ENCODE peak calls at places on chromosomes 1 and 21, in five cellular contexts. E is NT2/D1, B is thyroid gland, D is right lobe of liver, L is endothelial cell of umbilical vein. T is an unnamed sample.

GRCh38 chr1:114428083-114428754 is 82.8 kb downstream of the TRIM33 start:
- DNase-seq in E (no peak), D (no peak), B (no peak), L (peak; percentile 43), T (no peak)

GRCh38 chr1:203572134-203572625 is 54.5 kb upstream of the ATP2B4 start:
- DNase-seq in L (no peak), E (peak; percentile 87), B (no peak), D (no peak), T (no peak)

GRCh38 chr1:3372317-3372716 is 82.1 kb upstream of the ARHGEF16 start:
- DNase-seq in L (no peak), B (no peak), E (no peak), D (no peak), T (no peak)

GRCh38 chr1:180155202-180155682 is 573 bp downstream of the QSOX1 start:
- DNase-seq in D (no peak), E (no peak), L (peak; percentile 24), B (peak; percentile 11), T (peak; percentile 54)

GRCh38 chr1:64515427-64515826 is 45.5 kb downstream of the CACHD1 start:
- DNase-seq in D (no peak), L (no peak), B (peak; percentile 74), E (no peak), T (no peak)

GRCh38 chr1:65264197-65264929 is 45.0 kb upstream of the DNAJC6 start:
- DNase-seq in B (peak; percentile 15), E (no peak), D (no peak), L (peak; percentile 13), T (no peak)

GRCh38 chr1:70762386-70762785 is 285.2 kb downstream of the PTGER3 start:
- DNase-seq in L (no peak), D (no peak), E (no peak), B (no peak), T (no peak)

GRCh38 chr21:36749935-36750578 is 51.1 kb downstream of the SIM2 start:
- DNase-seq in B (no peak), L (no peak), E (peak; percentile 93), D (no peak), T (no peak)

GRCh38 chr21:14569868-14570267 is 23.8 kb upstream of the SAMSN1 start:
- DNase-seq in E (no peak), L (no peak), B (no peak), D (no peak), T (no peak)

GRCh38 chr1:150066838-150067183 is 765 bp upstream of the VPS45 start:
- DNase-seq in D (peak; percentile 69), L (no peak), B (peak; percentile 33), E (peak; percentile 50), T (peak; percentile 84)

GRCh38 chr1:25073640-25074270 is 143.7 kb upstream of the RUNX3 start:
- DNase-seq in E (no peak), D (peak; percentile 3), B (no peak), L (no peak), T (no peak)

GRCh38 chr1:101308001-101308659 is 71.3 kb downstream of the S1PR1 start:
- DNase-seq in L (no peak), B (no peak), D (no peak), E (no peak), T (no peak)

GRCh38 chr21:15410853-15411252 is 318.9 kb upstream of the USP25 start:
- DNase-seq in B (no peak), E (no peak), L (no peak), D (no peak), T (no peak)

GRCh38 chr1:158078569-158079080 is 85.2 kb downstream of the KIRREL1 start:
- DNase-seq in E (no peak), B (no peak), D (no peak), L (no peak), T (no peak)

GRCh38 chr1:47623174-47623940 is 185.5 kb downstream of the FOXD2 start:
- DNase-seq in D (no peak), E (no peak), L (no peak), B (no peak), T (peak; percentile 21)

GRCh38 chr1:11535316-11535715 is 56.4 kb downstream of the DISP3 start:
- DNase-seq in E (no peak), D (peak; percentile 27), L (no peak), B (no peak), T (no peak)

DNA sequence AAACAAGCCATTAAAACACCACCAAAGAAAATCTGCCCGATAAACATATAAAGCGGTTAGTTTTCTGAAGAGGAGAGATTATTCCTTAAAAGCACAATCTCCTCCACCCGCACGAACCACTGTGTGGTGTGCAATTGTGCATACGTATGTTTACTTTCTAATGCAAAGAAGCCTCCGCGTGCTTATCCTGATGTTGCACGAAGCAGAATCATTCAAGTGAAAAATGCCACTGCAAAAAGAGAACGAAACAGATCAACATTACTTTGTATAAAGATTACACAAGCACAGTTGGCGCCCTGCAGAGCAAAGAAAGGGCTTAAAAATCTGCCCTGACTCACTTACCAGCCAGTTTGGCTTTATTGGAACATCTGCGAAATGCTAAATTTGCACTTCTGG is 166.8 kb downstream of the ZNF281 start:
- DNase-seq in D (no peak), B (no peak), E (no peak), L (no peak), T (no peak)
- H3K4me3 ChIP-seq in D (no peak overlapping the region), B (no peak overlapping the region), E (no peak overlapping the region), L (no peak overlapping the region), T (no peak overlapping the region)

GRCh38 chr1:23979387-23980005 is 631 bp downstream of the SRSF10 start:
- DNase-seq in E (no peak), L (peak; percentile 40), B (no peak), D (no peak), T (no peak)
- H3K4me1 ChIP-seq in E (no peaks in the 10 kb centered on the region), L (peaks cover 40% of the 10 kb centered on the region), B (peaks cover 38% of the 10 kb centered on the region), D (no peaks in the 10 kb centered on the region), T (peaks cover 5% of the 10 kb centered on the region)

GRCh38 chr1:109989656-109990653 is 5.4 kb downstream of the AHCYL1 start:
- DNase-seq in E (no peak), D (no peak), B (no peak), L (no peak), T (no peak)

GRCh38 chr1:109993885-109994284 is 9.3 kb downstream of the AHCYL1 start:
- DNase-seq in L (no peak), D (no peak), E (no peak), B (peak; percentile 53), T (no peak)

GRCh38 chr1:109988349-109988914 is 3.9 kb downstream of the AHCYL1 start:
- DNase-seq in D (no peak), B (no peak), E (no peak), L (no peak), T (no peak)

GRCh38 chr1:109994654-109995053 is 10.1 kb downstream of the AHCYL1 start:
- DNase-seq in E (no peak), B (no peak), L (no peak), D (no peak), T (no peak)

DNA sequence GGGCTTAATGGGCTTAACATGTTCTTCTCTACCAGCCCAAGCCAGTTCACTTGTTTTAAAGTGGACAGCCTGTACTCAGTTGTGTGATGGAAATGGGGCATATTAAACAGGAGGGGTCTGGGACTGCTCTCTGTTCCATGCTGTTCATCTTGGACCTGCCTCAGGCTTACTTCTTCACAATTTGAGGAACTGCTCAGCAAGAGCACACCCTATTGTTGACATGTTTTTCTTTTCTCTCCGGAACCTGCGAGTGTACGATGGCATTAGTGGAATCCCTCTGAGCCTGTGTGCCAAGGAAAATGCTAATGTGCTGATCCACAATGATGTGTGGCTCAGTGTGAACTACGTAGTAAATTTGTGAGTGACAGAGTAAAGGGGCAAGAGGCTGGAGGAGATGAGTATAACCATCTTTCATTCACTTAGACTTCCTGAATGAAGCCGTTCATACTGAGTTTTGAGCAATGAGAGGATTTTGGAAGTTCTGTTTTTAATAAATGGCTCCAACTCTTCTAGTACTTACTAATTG is 6.9 kb downstream of the AHCYL1 start:
- DNase-seq in E (no peak), B (no peak), D (no peak), L (no peak), T (no peak)
- H3K4me3 ChIP-seq in E (no peak overlapping the region), B (no peak overlapping the region), D (no peak overlapping the region), L (no peak overlapping the region), T (no peak overlapping the region)

DNA sequence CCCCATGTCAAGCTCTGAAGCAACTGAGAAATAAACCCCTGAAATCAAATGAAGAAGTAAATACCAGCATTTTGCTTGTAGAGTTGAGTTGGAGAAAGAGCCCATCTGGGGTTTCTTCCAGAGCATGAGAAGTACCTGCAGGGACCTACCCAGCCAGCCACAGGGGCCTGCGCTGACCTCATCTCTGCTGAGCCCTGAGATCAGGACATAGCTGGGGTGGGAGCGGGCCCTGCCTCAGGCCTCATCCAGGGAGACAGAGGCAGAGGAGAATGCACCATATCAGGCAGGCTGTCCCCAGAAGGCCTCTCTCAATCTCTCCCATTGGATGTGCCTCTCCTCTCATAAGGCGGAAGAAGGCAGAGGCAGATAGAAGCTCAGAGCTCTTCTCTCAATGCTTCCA is 27.6 kb downstream of the RUNX1 start:
- DNase-seq in D (no peak), B (no peak), L (no peak), E (no peak), T (no peak)
- H3K4me1 ChIP-seq in D (no peaks in the 10 kb centered on the region), B (no peaks in the 10 kb centered on the region), L (peaks cover 2% of the 10 kb centered on the region), E (no peaks in the 10 kb centered on the region), T (no peaks in the 10 kb centered on the region)

GRCh38 chr1:152515454-152515823 is 1.2 kb downstream of the CRCT1 start:
- DNase-seq in D (no peak), L (no peak), B (no peak), E (peak; percentile 27), T (no peak)
- H3K4me3 ChIP-seq in D (no peak overlapping the region), L (no peak overlapping the region), B (no peak overlapping the region), E (peak overlapping the region; percentile 29), T (no peak overlapping the region)

DNA sequence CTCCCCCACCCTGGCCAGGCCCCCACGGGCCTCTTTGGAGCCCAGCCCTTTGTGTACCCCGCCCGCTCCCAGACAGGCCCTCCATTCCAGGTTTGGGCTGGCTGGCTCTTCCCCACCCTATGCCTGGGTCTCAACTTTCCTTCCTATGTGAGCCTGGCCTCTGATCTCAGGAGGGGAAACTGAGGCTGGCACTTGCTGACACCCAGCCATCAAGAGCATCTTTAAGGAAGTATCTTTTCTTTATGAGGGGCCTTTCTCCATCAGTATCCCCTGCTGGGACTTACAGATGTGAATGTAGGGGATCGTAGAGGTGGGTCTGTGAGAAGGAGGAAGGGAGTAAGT is 5.6 kb downstream of the NECTIN4 start:
- DNase-seq in E (no peak), B (no peak), L (no peak), D (no peak), T (no peak)
- H3K4me1 ChIP-seq in E (peaks cover 44% of the 10 kb centered on the region), B (no peaks in the 10 kb centered on the region), L (no peaks in the 10 kb centered on the region), D (no peaks in the 10 kb centered on the region), T (no peaks in the 10 kb centered on the region)

DNA sequence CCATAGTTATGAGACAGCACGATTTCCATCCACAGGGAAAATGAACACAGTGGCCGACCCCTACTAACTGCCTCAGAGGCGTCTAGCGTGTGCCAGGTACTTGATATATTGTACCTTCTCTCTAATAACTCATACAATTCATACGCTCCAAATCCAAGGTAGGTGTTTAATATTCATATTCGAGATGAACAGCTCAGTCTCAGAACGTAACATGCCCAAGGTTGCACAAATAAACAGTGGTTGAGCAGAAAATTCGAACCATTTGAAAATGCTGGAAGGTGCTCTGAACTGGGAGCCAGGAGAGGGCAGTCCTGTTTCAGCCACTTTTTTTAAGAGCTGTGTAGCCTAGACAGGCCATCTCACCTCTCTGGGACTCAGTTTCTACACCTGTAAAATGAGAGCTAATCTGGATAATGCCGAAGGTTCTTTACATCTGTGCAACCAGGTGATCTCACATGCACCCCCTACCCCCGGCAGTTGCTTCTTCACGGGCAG is 7.9 kb downstream of the SLC45A3 start:
- DNase-seq in D (no peak), L (no peak), E (no peak), B (no peak), T (no peak)
- H3K4me3 ChIP-seq in D (no peak overlapping the region), L (no peak overlapping the region), E (no peak overlapping the region), B (no peak overlapping the region), T (no peak overlapping the region)

T was measured in aorta.